ENCODE peak calls at places on chromosomes 16 and 17, in four cellular contexts. G is neural progenitor cell; U is CD8-positive, alpha-beta T cell; J is osteoblast. A is an unnamed sample.

GRCh38 chr17:74305865-74306654 is 20.0 kb upstream of the KIF19 start:
- DNase-seq in U (no peak), G (peak; percentile 31), J (peak; percentile 39), A (no peak)

GRCh38 chr17:72826602-72827001 is 265.9 kb downstream of the SLC39A11 start:
- DNase-seq in U (no peak), G (no peak), J (no peak), A (no peak)

GRCh38 chr16:23348579-23349469 is 46.7 kb downstream of the SCNN1B start:
- DNase-seq in J (no peak), G (peak; percentile 32), U (no peak), A (no peak)

GRCh38 chr16:5678371-5678770 is 580.8 kb upstream of the EEF2KMT start:
- DNase-seq in J (no peak), U (no peak), G (peak; percentile 83), A (no peak)

GRCh38 chr16:11539635-11540034 is 47.1 kb downstream of the LITAF start:
- DNase-seq in U (no peak), J (no peak), G (no peak), A (no peak)

GRCh38 chr17:60163108-60163784 is 13.5 kb downstream of the CA4 start:
- DNase-seq in J (peak; percentile 84), U (no peak), G (peak; percentile 66), A (no peak)

GRCh38 chr17:31412511-31412910 is 21.0 kb downstream of the RAB11FIP4 start:
- DNase-seq in G (peak; percentile 34), J (no peak), U (no peak), A (peak; percentile 39)

GRCh38 chr17:75774471-75774987 is 9.5 kb upstream of the GALK1 start:
- DNase-seq in J (peak; percentile 74), U (peak; percentile 27), G (no peak), A (peak; percentile 55)

GRCh38 chr17:13046361-13046760 is 28.5 kb upstream of the ELAC2 start:
- DNase-seq in J (no peak), G (no peak), U (no peak), A (no peak)

GRCh38 chr17:44124118-44124438 is 637 bp upstream of the HDAC5 start:
- DNase-seq in U (no peak), J (no peak), G (no peak), A (no peak)
- H3K27ac ChIP-seq in U (peak overlapping the region; percentile 82), J (peak overlapping the region; percentile 94), G (no peak overlapping the region), A (peak overlapping the region; percentile 97)

DNA sequence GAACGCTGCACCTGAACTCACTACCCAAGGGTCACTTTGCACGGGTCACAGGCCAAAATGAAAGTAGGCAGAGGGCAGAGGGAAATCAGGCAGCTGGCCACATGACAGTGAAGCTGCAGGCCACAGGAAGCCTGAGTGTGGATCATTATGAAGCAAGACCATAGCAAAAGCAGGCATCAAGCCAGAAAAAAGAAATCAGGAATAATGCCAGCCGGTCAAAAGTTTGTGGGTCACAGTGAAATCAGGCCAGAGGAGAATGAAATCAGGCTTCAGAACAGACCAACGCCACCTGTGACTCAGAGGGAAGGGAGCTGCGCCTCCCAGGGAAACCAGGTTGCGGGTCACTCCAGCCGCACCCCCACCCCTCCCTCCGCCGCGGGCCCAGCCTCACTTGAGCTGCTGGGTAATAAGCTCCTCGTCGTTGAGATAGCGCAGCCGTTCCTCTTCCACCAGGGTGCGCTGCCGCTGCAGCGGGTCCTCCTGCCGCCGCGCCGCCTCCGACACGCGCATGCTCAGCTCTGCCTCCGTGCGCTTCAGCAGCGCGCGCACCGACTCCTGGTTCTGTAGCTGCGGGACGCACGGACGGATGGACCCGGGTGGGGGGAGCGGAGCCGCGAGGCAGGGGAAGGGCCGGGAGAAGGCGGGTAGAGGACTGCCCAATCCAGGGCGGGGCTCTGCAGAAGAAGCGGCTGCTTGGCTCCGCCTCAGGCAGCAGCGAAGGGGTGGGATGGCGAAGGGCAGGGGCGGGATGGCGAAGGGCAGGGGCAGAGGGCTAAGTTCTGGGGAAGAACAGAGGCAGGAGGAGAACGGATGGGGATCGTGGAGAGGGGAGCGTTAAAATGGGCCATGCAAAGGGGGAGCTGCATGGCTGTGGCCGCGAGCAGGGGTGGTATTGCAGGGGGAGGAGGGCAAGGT is 47.7 kb downstream of the SRCIN1 start:
- DNase-seq in J (peak; percentile 100), G (peak; percentile 98), U (peak; percentile 87), A (peak; percentile 97)
- TF ChIP-seq CTCF in J (peak; percentile 82), G (peak; percentile 84), U (peak; percentile 93), A (peak; percentile 94)

DNA sequence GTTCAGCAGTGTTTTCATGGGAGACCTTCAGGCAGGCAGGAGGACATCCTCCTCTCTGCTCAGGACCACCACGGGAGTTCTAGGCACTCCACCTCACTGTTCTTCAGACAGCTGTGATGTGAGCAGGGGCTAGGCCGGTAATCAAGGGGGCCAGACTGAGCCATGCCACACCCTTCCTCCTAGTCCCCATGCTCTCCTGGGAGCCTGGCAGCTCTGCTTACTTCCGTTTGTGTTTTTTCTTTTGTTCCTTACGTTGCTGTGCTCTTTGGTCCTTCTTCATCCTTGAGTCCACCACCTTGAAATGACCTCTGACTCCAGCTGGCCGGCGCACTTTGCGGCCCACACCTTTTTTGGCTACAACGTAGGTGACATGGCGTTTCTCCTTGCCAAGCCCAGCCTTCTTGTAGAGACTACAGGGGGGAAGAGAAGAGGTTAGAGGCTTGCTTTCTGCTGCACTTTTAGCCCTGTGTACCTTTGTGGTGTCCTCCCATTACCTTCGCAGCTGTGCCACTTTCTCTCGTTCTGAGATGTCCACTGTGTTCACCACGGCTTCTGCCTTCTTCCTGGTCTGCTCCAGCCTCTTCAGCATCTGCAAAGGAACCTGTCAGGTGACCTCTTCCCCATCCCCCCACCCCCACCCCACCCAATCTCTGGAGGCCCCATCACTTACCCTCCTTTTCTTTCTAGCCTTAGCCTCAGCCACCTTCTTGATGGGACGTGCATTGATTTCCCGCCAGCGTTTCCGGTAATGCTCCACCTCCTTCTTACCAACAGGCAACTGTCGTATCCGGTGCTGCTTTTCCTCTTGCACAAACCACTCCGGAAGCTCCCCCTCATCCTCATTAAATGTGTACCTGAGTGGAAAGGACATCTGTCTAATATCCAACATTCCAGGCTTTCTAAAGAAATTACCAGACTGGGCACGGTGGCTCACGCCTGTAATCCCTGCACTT is 7.4 kb upstream of the PSMC5 start:
- DNase-seq in U (no peak), J (peak; percentile 9), G (no peak), A (no peak)
- H3K27ac ChIP-seq in U (no peak overlapping the region), J (no peak overlapping the region), G (no peak overlapping the region), A (peak overlapping the region; percentile 41)

GRCh38 chr17:37711113-37711512 is 33.7 kb downstream of the HNF1B start:
- DNase-seq in G (no peak), U (no peak), J (no peak), A (no peak)

GRCh38 chr17:37713028-37713431 is 31.8 kb downstream of the HNF1B start:
- DNase-seq in J (no peak), U (no peak), G (no peak), A (no peak)

GRCh38 chr17:37708008-37708615 is 36.7 kb downstream of the HNF1B start:
- DNase-seq in U (no peak), J (no peak), G (no peak), A (no peak)

GRCh38 chr17:37708616-37709212 is 36.1 kb downstream of the HNF1B start:
- DNase-seq in U (no peak), G (no peak), J (no peak), A (no peak)

GRCh38 chr17:37710344-37710886 is 34.4 kb downstream of the HNF1B start:
- DNase-seq in U (no peak), J (no peak), G (peak; percentile 94), A (no peak)
- TF ChIP-seq CTCF in U (no peak), J (no peak), G (no peak), A (no peak)

DNA sequence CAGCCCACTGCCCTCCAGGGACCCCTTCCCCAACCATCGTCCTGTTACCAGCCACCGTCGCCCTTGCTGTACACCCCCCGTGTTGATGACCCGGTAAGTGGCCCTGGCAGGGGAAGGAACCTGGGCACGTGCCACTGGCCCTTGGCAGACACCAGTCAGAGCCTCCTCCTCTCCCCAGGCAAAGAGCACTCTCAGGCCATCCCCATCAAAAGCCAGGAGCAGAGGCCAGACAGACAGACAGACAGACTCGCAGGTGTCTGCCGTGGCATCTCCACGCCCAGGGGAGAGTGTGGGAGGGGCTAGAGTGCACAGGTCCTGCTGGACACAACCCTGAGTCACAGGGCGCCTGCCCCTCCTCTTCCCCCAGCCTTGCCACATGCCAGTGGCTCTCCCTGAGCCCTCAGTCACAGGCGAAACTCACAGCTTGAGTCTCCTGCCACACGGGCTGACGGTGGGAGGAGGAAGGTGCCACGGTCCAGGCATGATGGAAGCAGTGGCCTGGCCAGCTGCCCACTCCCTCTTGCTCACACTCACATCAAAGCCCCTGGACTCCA is 7.8 kb downstream of the CLCN7 start:
- DNase-seq in J (no peak), G (no peak), U (no peak), A (no peak)
- H3K27ac ChIP-seq in J (no peak overlapping the region), G (no peak overlapping the region), U (no peak overlapping the region), A (no peak overlapping the region)

GRCh38 chr17:43324205-43324893 is 74.4 kb upstream of the ARL4D start:
- DNase-seq in J (no peak), G (peak; percentile 52), U (no peak), A (peak; percentile 76)
- TF ChIP-seq CTCF in J (peak; percentile 8), G (peak; percentile 39), U (no peak), A (no peak)

DNA sequence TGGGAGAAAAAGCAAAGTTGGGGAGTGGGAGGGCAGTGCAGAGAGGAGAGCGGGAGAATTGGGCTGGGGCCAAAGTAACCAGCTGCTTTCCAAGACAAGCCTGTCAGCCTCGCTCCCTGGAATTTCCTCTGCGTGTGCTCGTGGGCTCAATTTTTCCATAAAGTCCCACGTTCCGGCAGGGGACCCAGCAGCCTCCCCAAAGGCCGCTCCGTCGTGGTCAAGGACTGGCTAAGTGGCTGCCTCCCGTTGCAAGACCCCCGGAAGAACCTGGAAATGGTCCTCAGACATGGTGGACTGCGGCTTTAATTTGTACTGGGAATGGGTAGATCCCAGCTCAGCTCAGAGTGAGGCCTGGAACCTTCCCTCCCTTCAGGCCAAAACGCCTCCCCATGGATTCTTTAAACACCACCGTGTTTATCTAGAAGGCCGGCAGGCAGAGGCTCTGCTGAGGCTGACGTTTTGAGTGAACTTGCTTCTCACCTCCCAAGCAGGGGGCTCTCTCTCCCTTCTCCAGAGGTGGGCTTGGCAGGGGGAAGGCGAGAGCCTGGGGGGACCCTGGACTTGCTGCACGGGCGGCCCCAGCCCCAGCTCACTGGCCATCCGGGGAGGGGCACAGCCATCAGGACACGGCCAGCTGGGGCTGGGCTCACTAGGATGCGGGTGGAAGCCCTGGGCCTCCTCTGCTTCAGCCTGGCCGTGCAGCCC is 190.0 kb downstream of the C16orf95 start:
- DNase-seq in J (peak; percentile 92), U (no peak), G (no peak), A (no peak)
- H3K27ac ChIP-seq in J (peak overlapping the region; percentile 76), U (no peak overlapping the region), G (no peak overlapping the region), A (no peak overlapping the region)

GRCh38 chr17:63405741-63406261 is 40.3 kb downstream of the CYB561 start:
- DNase-seq in G (peak; percentile 75), U (no peak), J (no peak), A (no peak)
- TF ChIP-seq CTCF in G (peak; percentile 76), U (peak; percentile 60), J (peak; percentile 76), A (peak; percentile 20)

GRCh38 chr16:12611006-12611477 is 192.6 kb downstream of the CPPED1 start:
- DNase-seq in G (no peak), J (no peak), U (no peak), A (no peak)
- H3K27ac ChIP-seq in G (no peak overlapping the region), J (no peak overlapping the region), U (no peak overlapping the region), A (no peak overlapping the region)

A was measured in spleen.